ENCODE peak calls at places on chromosomes 1 and 21, in ten cellular contexts. Q, Y, H, T, N, B, E, L, C and K are unnamed samples.

GRCh38 chr1:201748331-201748730 is 80.6 kb upstream of the IPO9 start:
- DNase-seq in Q (no peak), Y (peak; percentile 94), H (no peak), T (no peak), N (no peak), B (peak; percentile 80), E (no peak), L (no peak), C (no peak), K (no peak)

GRCh38 chr1:36151845-36152203 is 2.5 kb upstream of the TRAPPC3 start:
- DNase-seq in Q (peak; percentile 1), Y (no peak), H (no peak), T (peak; percentile 50), N (no peak), B (no peak), E (peak; percentile 55), L (no peak), C (no peak), K (no peak)

GRCh38 chr1:225486856-225487255 is 59.0 kb upstream of the LBR start:
- DNase-seq in Q (no peak), Y (no peak), H (no peak), T (no peak), N (no peak), B (no peak), E (no peak), L (no peak), C (no peak), K (no peak)

GRCh38 chr1:25706146-25707089 is 89.8 kb downstream of the MAN1C1 start:
- DNase-seq in Q (no peak), Y (no peak), H (no peak), T (no peak), N (no peak), B (no peak), E (no peak), L (no peak), C (no peak), K (no peak)

GRCh38 chr1:154992721-154993571 is 440 bp upstream of the LENEP start:
- DNase-seq in Q (no peak), Y (peak; percentile 40), H (no peak), T (no peak), N (no peak), B (no peak), E (no peak), L (no peak), C (no peak), K (no peak)

GRCh38 chr1:218711884-218712674 is 366.9 kb downstream of the TGFB2 start:
- DNase-seq in Q (no peak), Y (no peak), H (no peak), T (no peak), N (no peak), B (no peak), E (peak; percentile 20), L (no peak), C (no peak), K (no peak)

GRCh38 chr1:60421965-60422364 is 348.4 kb upstream of the C1orf87 start:
- DNase-seq in Q (no peak), Y (no peak), H (no peak), T (no peak), N (no peak), B (no peak), E (no peak), L (no peak), C (no peak), K (no peak)

GRCh38 chr1:18743233-18743632 is 112.6 kb downstream of the PAX7 start:
- DNase-seq in Q (no peak), Y (no peak), H (no peak), T (no peak), N (no peak), B (no peak), E (no peak), L (no peak), C (no peak), K (no peak)

GRCh38 chr1:217494767-217495166 is 136.1 kb downstream of the GPATCH2 start:
- DNase-seq in Q (no peak), Y (no peak), H (no peak), T (no peak), N (no peak), B (no peak), E (no peak), L (no peak), C (no peak), K (no peak)

GRCh38 chr21:15199414-15199813 is 134.6 kb upstream of the NRIP1 start:
- DNase-seq in Q (no peak), Y (no peak), H (no peak), T (no peak), N (no peak), B (no peak), E (no peak), L (no peak), C (no peak), K (no peak)